ENCODE peak calls at places on chromosomes 1 and 21, in eight cellular contexts. W is CD4-positive, alpha-beta T cell; L is heart right ventricle; M is suprapubic skin; G is cardiac muscle cell; B is heart left ventricle; A is brain microvascular endothelial cell; D is esophagus muscularis mucosa. P is an unnamed sample.

GRCh38 chr1:197958861-197959260 is 41.7 kb downstream of the LHX9 start:
- DNase-seq in G (no peak), A (no peak), B (no peak), D (no peak), L (no peak), W (no peak), M (no peak), P (no peak)

GRCh38 chr1:33237579-33237978 is 18.7 kb upstream of the ZNF362 start:
- DNase-seq in G (no peak), L (no peak), B (no peak), D (no peak), A (no peak), M (no peak), W (no peak), P (no peak)

GRCh38 chr1:41461790-41462679 is 22.4 kb downstream of the EDN2 start:
- DNase-seq in G (no peak), A (no peak), W (no peak), B (no peak), D (no peak), L (no peak), M (peak; percentile 14), P (no peak)

GRCh38 chr1:43914576-43915525 is 18.8 kb upstream of the ARTN start:
- DNase-seq in B (no peak), D (no peak), A (no peak), G (no peak), M (no peak), W (no peak), L (no peak), P (no peak)

GRCh38 chr1:93619507-93620168 is 62.0 kb downstream of the BCAR3 start:
- DNase-seq in L (no peak), D (no peak), A (no peak), B (no peak), W (no peak), G (no peak), M (no peak), P (no peak)

GRCh38 chr1:109111386-109112055 is 2.4 kb upstream of the ELAPOR1 start:
- DNase-seq in G (no peak), M (no peak), L (no peak), W (no peak), B (no peak), D (no peak), A (no peak), P (no peak)

GRCh38 chr1:56139786-56140185 is 439.6 kb downstream of the PLPP3 start:
- DNase-seq in A (no peak), G (no peak), L (no peak), B (no peak), D (no peak), W (no peak), M (no peak), P (no peak)

GRCh38 chr1:51346086-51346942 is 16.0 kb upstream of the TTC39A start:
- DNase-seq in G (no peak), A (no peak), B (no peak), L (no peak), D (no peak), W (no peak), M (no peak), P (no peak)

GRCh38 chr1:201396859-201397464 is 2.2 kb downstream of the LAD1 start:
- DNase-seq in M (peak; percentile 75), G (no peak), W (no peak), B (no peak), L (no peak), D (no peak), A (no peak), P (no peak)

DNA sequence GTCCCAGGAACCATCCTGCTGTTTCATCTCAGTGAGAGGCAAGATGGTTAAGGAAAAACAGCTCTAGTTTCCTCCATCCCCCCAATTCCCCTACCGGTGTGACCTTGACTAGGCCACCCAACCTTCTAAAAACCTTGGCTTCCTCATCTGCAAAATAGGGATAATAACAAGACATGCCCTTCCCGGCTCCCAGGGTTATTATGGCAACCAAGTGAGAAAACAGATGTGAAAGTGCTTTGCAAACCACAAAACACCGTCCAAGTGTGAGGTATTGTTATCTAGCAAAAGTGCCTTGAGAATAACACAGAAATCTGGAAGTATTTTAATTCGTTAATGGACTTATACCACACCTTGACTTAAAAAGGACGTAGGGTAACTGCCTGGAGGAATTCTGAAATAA is 62.7 kb downstream of the ITPKB start:
- DNase-seq in D (no peak), G (no peak), W (peak; percentile 20), L (no peak), B (no peak), M (no peak), A (no peak), P (no peak)
- H3K27ac ChIP-seq in D (peak overlapping the region; percentile 100), G (no peak overlapping the region), W (peak overlapping the region; percentile 93), L (peak overlapping the region; percentile 82), B (peak overlapping the region; percentile 94), M (peak overlapping the region; percentile 91), A (no peak overlapping the region), P (peak overlapping the region; percentile 84)

DNA sequence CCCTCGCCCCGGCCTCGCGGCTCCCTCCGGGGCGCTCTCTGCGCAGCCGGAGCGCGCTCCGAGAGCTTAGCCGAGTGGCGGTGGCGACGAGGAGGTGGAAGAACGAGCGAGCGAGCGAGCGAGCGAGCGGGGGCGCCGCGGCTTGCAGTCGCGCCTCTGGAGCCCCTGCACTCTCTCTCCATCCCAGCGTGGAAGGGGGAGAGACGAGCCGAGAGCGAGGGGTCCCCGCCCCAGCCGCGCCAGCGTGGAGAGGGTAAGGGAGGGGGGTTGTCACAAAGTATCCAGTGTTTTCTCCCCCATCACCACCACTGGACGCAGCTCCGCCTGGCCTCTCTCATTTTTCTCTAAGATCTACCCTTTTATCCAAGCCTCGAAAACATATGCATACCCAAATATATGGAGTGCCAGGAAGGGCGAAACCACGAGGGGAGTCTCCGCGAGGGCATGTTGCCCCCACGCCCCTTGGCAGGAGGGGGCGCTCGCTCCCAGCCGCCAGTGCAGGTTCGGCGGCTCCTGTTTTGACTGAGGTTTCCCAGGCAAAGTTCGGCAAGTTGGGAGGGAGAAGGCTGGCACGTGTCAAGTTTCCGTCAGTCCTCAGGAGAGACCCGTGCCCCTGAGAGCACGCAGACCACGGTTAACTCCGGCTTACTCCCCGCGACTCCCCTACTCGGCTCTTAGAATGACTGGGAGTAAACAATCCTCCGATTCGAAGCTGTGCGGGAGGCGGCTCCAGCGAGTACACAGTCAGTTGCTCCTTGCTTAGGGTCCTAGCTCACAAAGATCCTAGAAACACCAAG is 569 bp upstream of the DAB1 start:
- DNase-seq in A (peak; percentile 15), M (no peak), G (peak; percentile 86), D (no peak), B (peak; percentile 73), W (no peak), L (peak; percentile 53), P (peak; percentile 63)
- TF ChIP-seq CTCF in A (peak; percentile 79), M (peak; percentile 42), G (peak; percentile 61), D (peak; percentile 40), B (peak; percentile 57), W (no peak), L (peak; percentile 73), P (peak; percentile 56)

GRCh38 chr21:39472786-39473185 is 21.0 kb downstream of the SH3BGR start:
- DNase-seq in G (no peak), L (no peak), D (no peak), B (no peak), M (no peak), A (no peak), W (no peak), P (no peak)
- H3K27ac ChIP-seq in G (peak overlapping the region; percentile 72), L (no peak overlapping the region), D (no peak overlapping the region), B (no peak overlapping the region), M (no peak overlapping the region), A (no peak overlapping the region), W (no peak overlapping the region), P (no peak overlapping the region)

DNA sequence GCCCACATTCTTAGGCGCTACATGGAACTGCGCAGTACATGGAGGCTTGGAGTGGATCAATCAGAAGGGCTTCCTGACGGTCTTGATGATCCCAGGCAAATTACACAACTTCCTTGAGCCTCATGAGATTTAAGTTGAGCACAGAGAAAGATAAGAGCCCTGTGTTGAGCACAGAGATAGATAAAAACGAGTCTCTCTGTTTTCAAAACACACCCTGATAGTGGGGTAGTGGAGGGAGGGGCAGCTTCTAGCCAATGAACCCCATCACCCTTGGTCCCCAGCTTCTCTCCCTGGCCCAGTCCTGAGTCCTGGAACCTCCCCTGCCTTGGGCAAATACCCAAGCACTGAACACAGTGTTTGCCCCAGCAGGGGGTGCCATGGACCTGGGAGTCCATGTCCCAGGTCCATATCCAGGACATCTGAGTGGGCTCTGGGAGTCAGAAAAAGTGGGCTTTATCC is 9.1 kb downstream of the POU3F1 start:
- DNase-seq in B (no peak), W (no peak), L (no peak), G (no peak), M (no peak), D (no peak), A (no peak), P (no peak)
- TF ChIP-seq CTCF in B (no peak), W (no peak), L (peak; percentile 26), G (peak; percentile 49), M (no peak), D (no peak), A (peak; percentile 64), P (no peak)

GRCh38 chr1:204640578-204640977 is 45.0 kb downstream of the LRRN2 start:
- DNase-seq in G (no peak), M (no peak), B (no peak), D (no peak), W (no peak), L (no peak), A (no peak), P (no peak)

GRCh38 chr1:204641936-204642335 is 43.6 kb downstream of the LRRN2 start:
- DNase-seq in M (no peak), G (no peak), W (no peak), B (no peak), D (no peak), A (no peak), L (no peak), P (no peak)

GRCh38 chr1:204641455-204641854 is 44.1 kb downstream of the LRRN2 start:
- DNase-seq in D (no peak), W (no peak), M (no peak), A (no peak), B (no peak), G (no peak), L (no peak), P (no peak)

GRCh38 chr1:204634260-204634910 is 51.2 kb downstream of the LRRN2 start:
- DNase-seq in L (no peak), B (no peak), M (no peak), A (no peak), W (no peak), G (no peak), D (no peak), P (no peak)

DNA sequence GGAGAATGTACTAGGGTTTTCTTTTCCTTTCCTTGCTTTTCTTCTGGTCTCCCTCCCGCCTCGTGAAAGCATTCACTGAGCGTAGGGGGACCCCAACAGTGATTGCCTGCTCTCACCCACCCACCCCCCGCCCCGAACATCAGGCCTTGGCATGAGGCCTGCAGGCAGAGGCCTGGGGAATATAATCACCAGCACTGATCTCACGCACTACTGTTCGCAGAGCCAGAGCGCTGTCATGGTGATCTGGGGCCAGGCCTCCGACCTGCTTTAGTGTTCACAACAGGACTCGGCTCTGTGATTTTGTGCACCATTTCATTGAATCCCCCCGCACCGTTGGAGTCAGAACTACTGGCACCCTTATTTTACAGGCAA is 47.6 kb downstream of the LRRN2 start:
- DNase-seq in W (no peak), L (no peak), B (no peak), A (no peak), D (no peak), M (no peak), G (no peak), P (no peak)
- H3K27ac ChIP-seq in W (no peak overlapping the region), L (no peak overlapping the region), B (no peak overlapping the region), A (no peak overlapping the region), D (peak overlapping the region; percentile 66), M (no peak overlapping the region), G (no peak overlapping the region), P (no peak overlapping the region)

GRCh38 chr1:85612704-85613361 is 32.3 kb downstream of the CCN1 start:
- DNase-seq in D (no peak), B (no peak), G (peak; percentile 74), A (peak; percentile 94), L (no peak), W (no peak), M (no peak), P (peak; percentile 27)
- TF ChIP-seq CTCF in D (peak; percentile 36), B (peak; percentile 41), G (peak; percentile 64), A (peak; percentile 85), L (peak; percentile 47), W (no peak), M (peak; percentile 10), P (no peak)

P was measured in testis.